ENCODE peak calls at places on chromosome 15, in nine cellular contexts. J, P, M, D, G, X, A, U and B are unnamed samples.

GRCh38 chr15:41557673-41558399 is 1.2 kb upstream of the TYRO3 start:
- DNase-seq in G (peak), J (peak), P (peak), A (peak), X (no peak), U (peak), D (peak), M (no peak), B (peak)

GRCh38 chr15:85609492-85609891 is 185.2 kb downstream of the KLHL25 start:
- DNase-seq in D (no peak), G (no peak), U (no peak), J (no peak), X (no peak), M (no peak), P (no peak), A (no peak), B (no peak)

GRCh38 chr15:84924074-84924700 is 39.7 kb downstream of the SLC28A1 start:
- DNase-seq in G (no peak), X (no peak), A (no peak), U (no peak), J (peak), D (no peak), M (no peak), P (no peak), B (no peak)

GRCh38 chr15:62306851-62307504 is 141.9 kb upstream of the C2CD4B start:
- DNase-seq in U (peak), M (no peak), G (peak), J (peak), P (peak), D (peak), X (peak), A (no peak), B (peak)

GRCh38 chr15:37056168-37056893 is 44.0 kb downstream of the MEIS2 start:
- DNase-seq in X (no peak), P (no peak), G (no peak), M (no peak), D (peak), U (no peak), A (no peak), J (peak), B (no peak)

GRCh38 chr15:90643301-90643632 is 73.9 kb upstream of the BLM start:
- DNase-seq in J (no peak), U (no peak), M (no peak), A (no peak), X (no peak), P (no peak), D (no peak), G (no peak), B (no peak)

GRCh38 chr15:99434506-99435137 is 131.2 kb upstream of the MEF2A start:
- DNase-seq in P (no peak), G (no peak), X (no peak), M (peak), U (no peak), D (no peak), A (no peak), J (no peak), B (no peak)

GRCh38 chr15:95086543-95087252 is 855.3 kb downstream of the MCTP2 start:
- DNase-seq in G (peak), J (peak), P (peak), A (no peak), D (peak), X (no peak), M (no peak), U (no peak), B (peak)

GRCh38 chr15:43541785-43542184 is 24.4 kb downstream of the MAP1A start:
- DNase-seq in G (no peak), A (no peak), U (no peak), X (no peak), D (no peak), P (no peak), M (no peak), J (peak), B (no peak)

GRCh38 chr15:68409736-68410370 is 22.1 kb downstream of the ITGA11 start:
- DNase-seq in J (no peak), U (no peak), D (no peak), G (no peak), X (no peak), P (no peak), A (no peak), M (peak), B (no peak)

GRCh38 chr15:47119349-47119748 is 598.0 kb upstream of the SEMA6D start:
- DNase-seq in P (no peak), D (no peak), U (no peak), M (no peak), A (no peak), J (no peak), G (no peak), X (no peak), B (no peak)

GRCh38 chr15:72825831-72826230 is 42.3 kb upstream of the ADPGK start:
- DNase-seq in A (no peak), J (no peak), X (no peak), U (no peak), G (no peak), P (no peak), D (no peak), M (peak), B (no peak)

GRCh38 chr15:83208357-83208661 is 686 bp upstream of the HDGFL3 start:
- DNase-seq in X (no peak), M (no peak), G (peak), U (no peak), A (no peak), J (no peak), P (peak), D (peak), B (no peak)

GRCh38 chr15:42100021-42100800 is 5.8 kb upstream of the PLA2G4D start:
- DNase-seq in X (no peak), G (no peak), D (peak), U (no peak), J (no peak), A (no peak), P (peak), M (no peak), B (peak)